ENCODE peak calls at places on chromosomes 11 and 22, in six cellular contexts. H, E, K, C, U and W are unnamed samples.

GRCh38 chr11:13260196-13260962 is 17.2 kb upstream of the BMAL1 start:
- DNase-seq in C (no peak), U (no peak), H (no peak), E (no peak), K (no peak), W (no peak)

GRCh38 chr11:36162909-36163434 is 126.3 kb downstream of the COMMD9 start:
- DNase-seq in H (no peak), E (no peak), K (no peak), U (no peak), C (no peak), W (no peak)

GRCh38 chr11:46055371-46055770 is 65.9 kb downstream of the PHF21A start:
- DNase-seq in H (no peak), U (no peak), C (peak), E (no peak), K (peak), W (no peak)

GRCh38 chr11:95065336-95065735 is 1.4 kb upstream of the SRSF8 start:
- DNase-seq in U (no peak), K (no peak), C (no peak), E (no peak), H (no peak), W (no peak)

GRCh38 chr11:93537022-93537421 is 6.2 kb downstream of the SMCO4 start:
- DNase-seq in E (no peak), U (no peak), C (no peak), H (no peak), K (no peak), W (no peak)

GRCh38 chr11:46290598-46291309 is 13.3 kb downstream of the CREB3L1 start:
- DNase-seq in K (no peak), U (no peak), E (peak), H (no peak), C (peak), W (peak)

GRCh38 chr22:23875801-23876200 is 18.1 kb downstream of the SLC2A11 start:
- DNase-seq in U (no peak), C (no peak), H (no peak), K (no peak), E (no peak), W (no peak)

GRCh38 chr22:21028277-21029251 is 3.8 kb downstream of the SLC7A4 start:
- DNase-seq in C (no peak), K (no peak), U (no peak), H (no peak), E (no peak), W (no peak)

GRCh38 chr11:79437274-79437980 is 3.4 kb downstream of the TENM4 start:
- DNase-seq in H (no peak), C (no peak), E (no peak), K (no peak), U (no peak), W (no peak)

GRCh38 chr11:3001496-3001895 is 9.4 kb upstream of the NAP1L4 start:
- DNase-seq in U (no peak), E (no peak), H (no peak), K (no peak), C (no peak), W (no peak)

GRCh38 chr11:2314525-2315394 is 12.9 kb downstream of the TSPAN32 start:
- DNase-seq in U (no peak), C (no peak), H (no peak), E (no peak), K (no peak), W (no peak)

GRCh38 chr11:118290923-118291322 is 13.6 kb upstream of the CD3E start:
- DNase-seq in U (no peak), C (no peak), K (peak), E (no peak), H (peak), W (peak)

GRCh38 chr11:5665746-5666395 is 19.0 kb downstream of the TRIM5 start:
- DNase-seq in E (no peak), H (no peak), K (no peak), C (no peak), U (no peak), W (no peak)

GRCh38 chr11:71940561-71941219 is 11.8 kb downstream of the RNF121 start:
- DNase-seq in H (no peak), K (no peak), U (no peak), E (no peak), C (no peak), W (no peak)

GRCh38 chr11:57303280-57303989 is 21.3 kb downstream of the TNKS1BP1 start:
- DNase-seq in C (no peak), K (no peak), E (no peak), H (no peak), U (no peak), W (no peak)

GRCh38 chr11:93396356-93396755 is 65.8 kb downstream of the DEUP1 start:
- DNase-seq in C (no peak), E (no peak), H (no peak), U (no peak), K (no peak), W (no peak)

GRCh38 chr11:124285610-124286344 is 28.0 kb downstream of the OR8D1 start:
- DNase-seq in U (no peak), H (no peak), C (no peak), K (no peak), E (no peak), W (peak)

GRCh38 chr11:34145847-34146381 is 40.5 kb downstream of the NAT10 start:
- DNase-seq in U (peak), C (no peak), K (no peak), E (no peak), H (no peak), W (no peak)

GRCh38 chr22:25167834-25168601 is 31.6 kb upstream of the CRYBB3 start:
- DNase-seq in K (peak), E (no peak), U (no peak), C (no peak), H (peak), W (no peak)

GRCh38 chr11:74443071-74443864 is 24.1 kb downstream of the KCNE3 start:
- DNase-seq in U (no peak), E (no peak), H (peak), C (no peak), K (peak), W (peak)

GRCh38 chr11:91783173-91783572 is 441.4 kb upstream of the FAT3 start:
- DNase-seq in C (no peak), E (no peak), H (no peak), K (no peak), U (no peak), W (no peak)

GRCh38 chr11:20397281-20397680 is 9.8 kb downstream of the PRMT3 start:
- DNase-seq in C (no peak), K (peak), H (peak), E (peak), U (no peak), W (peak)

GRCh38 chr11:61667684-61668320 is 12.4 kb upstream of the DAGLA start:
- DNase-seq in C (no peak), U (no peak), K (no peak), H (no peak), E (peak), W (no peak)

GRCh38 chr11:134275534-134276395 is at the start of gene GLB1L3:
- DNase-seq in C (no peak), H (no peak), E (peak), U (no peak), K (no peak), W (no peak)

GRCh38 chr11:115409116-115409663 is 95.0 kb downstream of the CADM1 start:
- DNase-seq in H (no peak), C (no peak), E (no peak), U (no peak), K (no peak), W (no peak)

GRCh38 chr11:111403021-111403725 is 24.1 kb upstream of the POU2AF1 start:
- DNase-seq in K (no peak), H (no peak), U (no peak), E (no peak), C (no peak), W (peak)

GRCh38 chr11:43674566-43674965 is 6.0 kb upstream of the HSD17B12 start:
- DNase-seq in E (no peak), U (no peak), K (no peak), H (no peak), C (no peak), W (no peak)

GRCh38 chr11:84396521-84396920 is 1110.4 kb upstream of the CCDC90B start:
- DNase-seq in E (no peak), H (no peak), U (no peak), C (no peak), K (no peak), W (no peak)

DNA sequence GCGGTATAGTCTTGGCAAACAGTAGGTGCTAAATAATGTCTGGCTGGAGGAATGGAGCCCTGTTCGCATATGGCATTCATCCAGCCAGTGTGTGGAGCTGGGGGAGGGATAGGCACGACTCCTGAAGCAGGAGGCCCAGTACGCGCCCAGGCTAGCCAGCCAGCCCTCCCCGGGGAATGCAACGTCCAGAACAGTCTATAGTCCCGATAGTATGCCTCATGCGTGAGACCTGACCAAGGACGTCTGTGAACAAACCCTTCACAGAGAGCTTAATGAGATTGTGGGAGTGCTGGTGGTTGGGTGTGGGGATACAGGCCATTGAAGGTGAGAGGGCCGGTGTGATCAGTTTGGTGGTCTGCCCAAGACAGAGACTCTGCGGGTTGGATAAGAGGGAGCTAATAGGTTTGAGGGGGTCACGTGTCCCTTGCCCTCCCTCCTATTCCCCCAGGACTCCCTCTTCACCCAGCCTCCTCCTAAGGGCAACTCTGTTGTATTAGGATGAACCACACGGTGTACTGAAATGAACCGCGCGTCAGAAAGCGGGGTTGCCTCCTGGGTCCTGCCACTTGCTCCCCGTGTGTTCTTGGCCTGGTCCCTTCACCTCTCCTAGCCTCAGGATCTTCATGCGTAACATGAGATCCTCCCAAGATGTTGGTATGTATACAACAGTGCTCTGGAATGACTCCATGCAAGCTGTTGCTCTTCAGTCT is 987 bp upstream of the GRIK4 start:
- DNase-seq in H (no peak), K (no peak), E (no peak), C (no peak), U (no peak), W (no peak)
- TF ChIP-seq JUND in H (no peak), K (no peak), E (no peak), C (no peak), U (no peak), W (no peak)

DNA sequence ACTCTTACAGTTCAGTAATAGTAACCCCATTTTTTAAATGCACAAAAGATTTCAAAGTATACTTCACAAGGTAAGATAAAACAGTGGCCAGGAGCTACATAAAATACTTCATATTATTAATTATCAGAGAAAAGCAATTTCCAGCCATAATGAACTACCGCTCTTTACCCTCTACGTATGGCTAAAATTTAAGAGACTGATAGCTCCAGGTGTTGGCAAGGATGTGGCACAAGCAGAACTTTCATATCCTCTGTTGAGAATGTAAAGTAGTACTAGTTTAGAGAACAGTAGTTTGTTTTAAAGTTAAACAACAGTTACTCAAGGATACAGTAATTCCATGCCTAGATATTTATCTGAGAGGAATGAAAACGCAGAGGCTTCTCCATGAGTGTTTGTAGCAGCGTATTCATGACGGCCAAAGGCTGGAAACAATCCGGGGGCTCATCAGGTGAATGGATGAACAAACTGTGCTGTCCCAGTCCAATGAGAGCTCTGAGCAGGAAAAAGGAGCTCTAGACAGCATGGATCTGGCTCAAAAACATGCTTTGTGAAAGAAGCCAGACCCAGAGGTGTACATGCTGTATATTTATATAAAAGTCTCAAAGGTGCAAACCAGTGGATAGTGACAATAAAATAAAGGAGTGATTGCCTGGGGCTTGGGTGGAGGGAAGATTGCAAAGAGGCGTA is 85.5 kb downstream of the PACS1 start:
- DNase-seq in K (no peak), C (no peak), H (no peak), U (no peak), E (no peak), W (no peak)
- TF ChIP-seq JUND in K (no peak), C (no peak), H (no peak), U (no peak), E (no peak), W (no peak)

GRCh38 chr22:47393191-47393590 is 630.7 kb downstream of the TBC1D22A start:
- DNase-seq in H (no peak), E (no peak), K (no peak), U (no peak), C (no peak), W (no peak)

GRCh38 chr22:47392054-47392347 is 629.6 kb downstream of the TBC1D22A start:
- DNase-seq in C (no peak), H (no peak), U (no peak), E (no peak), K (no peak), W (no peak)

GRCh38 chr22:47391169-47392053 is 629.0 kb downstream of the TBC1D22A start:
- DNase-seq in C (no peak), K (no peak), E (no peak), U (no peak), H (no peak), W (no peak)

GRCh38 chr22:47394504-47395440 is 632.3 kb downstream of the TBC1D22A start:
- DNase-seq in K (no peak), H (no peak), U (no peak), C (no peak), E (no peak), W (no peak)

DNA sequence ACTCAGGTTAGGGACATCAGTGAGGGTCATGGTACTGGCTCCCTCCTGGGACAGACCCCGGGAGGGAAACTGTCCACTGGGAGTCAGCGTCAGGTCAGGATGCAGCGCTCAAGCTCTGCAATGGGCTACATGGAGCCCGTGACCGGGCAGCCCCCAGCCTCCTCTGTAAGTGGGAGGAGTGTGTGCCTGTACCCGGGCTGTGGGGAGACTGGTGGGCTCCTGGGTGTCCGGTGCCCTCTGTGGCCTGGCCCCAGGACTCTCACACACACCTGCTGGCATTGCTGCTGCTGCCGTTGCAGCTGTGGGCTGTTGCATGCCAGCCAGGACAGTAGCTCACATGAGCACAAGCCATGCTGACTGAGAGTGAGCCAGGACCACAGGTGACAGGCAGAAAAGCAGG is 630.3 kb downstream of the TBC1D22A start:
- DNase-seq in U (no peak), E (no peak), K (no peak), C (no peak), H (no peak), W (no peak)
- TF ChIP-seq JUND in U (no peak), E (no peak), K (no peak), C (no peak), H (no peak), W (no peak)

GRCh38 chr22:36221799-36222751 is 17.3 kb downstream of the APOL2 start:
- DNase-seq in E (peak), K (peak), U (no peak), C (peak), H (peak), W (peak)
- TF ChIP-seq JUND in E (no peak), K (no peak), U (no peak), C (no peak), H (no peak), W (no peak)

GRCh38 chr22:48841881-48842582 is 985.6 kb downstream of the BRD1 start:
- DNase-seq in E (no peak), K (no peak), C (no peak), U (no peak), H (no peak), W (no peak)

GRCh38 chr22:48844096-48844675 is 983.5 kb downstream of the BRD1 start:
- DNase-seq in U (no peak), E (no peak), K (no peak), H (no peak), C (no peak), W (no peak)

GRCh38 chr22:48843640-48844039 is 984.0 kb downstream of the BRD1 start:
- DNase-seq in U (no peak), K (no peak), H (no peak), C (no peak), E (no peak), W (no peak)

GRCh38 chr22:48842583-48842945 is 985.1 kb downstream of the BRD1 start:
- DNase-seq in C (no peak), U (no peak), E (no peak), K (no peak), H (no peak), W (no peak)

GRCh38 chr22:48842976-48843375 is 984.7 kb downstream of the BRD1 start:
- DNase-seq in U (no peak), K (no peak), H (no peak), C (no peak), E (no peak), W (no peak)
- TF ChIP-seq JUND in U (no peak), K (no peak), H (no peak), C (no peak), E (no peak), W (no peak)

GRCh38 chr11:107675902-107676301 is 36.0 kb downstream of the SLN start:
- DNase-seq in H (no peak), U (no peak), E (no peak), K (no peak), C (no peak), W (no peak)
- TF ChIP-seq JUND in H (no peak), U (no peak), E (no peak), K (no peak), C (no peak), W (no peak)